ENCODE peak calls at places on chromosomes 12 and 14, in seven cellular contexts. One of them, this sample, is unnamed. For H3K4me1, the result is how much of the 10 kb centered on the place peaks cover.

GRCh38 chr12:10159280-10159679 is 12.7 kb downstream of the OLR1 start:
- DNase-seq in SK-N-SH: no peak
- DNase-seq in Peyer's patch: no peak
- DNase-seq in astrocyte: no peak
- DNase-seq in OCI-LY7: no peak
- DNase-seq in heart left ventricle: no peak
- DNase-seq in ovary: no peak
- DNase-seq in this sample: no peak

GRCh38 chr14:31263485-31264133 is 56.0 kb upstream of the HECTD1 start:
- DNase-seq in ovary: peak
- DNase-seq in astrocyte: peak
- DNase-seq in OCI-LY7: no peak
- DNase-seq in Peyer's patch: peak
- DNase-seq in heart left ventricle: no peak
- DNase-seq in SK-N-SH: no peak
- DNase-seq in this sample: no peak

GRCh38 chr14:33704486-33704885 is 246.4 kb downstream of the EGLN3 start:
- DNase-seq in heart left ventricle: no peak
- DNase-seq in Peyer's patch: no peak
- DNase-seq in SK-N-SH: no peak
- DNase-seq in astrocyte: no peak
- DNase-seq in ovary: no peak
- DNase-seq in OCI-LY7: no peak
- DNase-seq in this sample: no peak

GRCh38 chr14:79274641-79275366 is 936.5 kb downstream of the DIO2 start:
- DNase-seq in SK-N-SH: no peak
- DNase-seq in astrocyte: no peak
- DNase-seq in Peyer's patch: no peak
- DNase-seq in heart left ventricle: no peak
- DNase-seq in OCI-LY7: no peak
- DNase-seq in ovary: no peak
- DNase-seq in this sample: no peak

GRCh38 chr12:126389215-126389841 is 1324.1 kb downstream of the AACS start:
- DNase-seq in Peyer's patch: no peak
- DNase-seq in astrocyte: peak
- DNase-seq in heart left ventricle: no peak
- DNase-seq in SK-N-SH: no peak
- DNase-seq in OCI-LY7: no peak
- DNase-seq in ovary: no peak
- DNase-seq in this sample: no peak

GRCh38 chr12:54161481-54162437 is 27.0 kb downstream of the SMUG1 start:
- DNase-seq in heart left ventricle: no peak
- DNase-seq in astrocyte: no peak
- DNase-seq in ovary: no peak
- DNase-seq in SK-N-SH: no peak
- DNase-seq in Peyer's patch: no peak
- DNase-seq in OCI-LY7: no peak
- DNase-seq in this sample: no peak

GRCh38 chr14:38544766-38545165 is 288.9 kb upstream of the CLEC14A start:
- DNase-seq in Peyer's patch: no peak
- DNase-seq in ovary: no peak
- DNase-seq in heart left ventricle: no peak
- DNase-seq in OCI-LY7: no peak
- DNase-seq in astrocyte: no peak
- DNase-seq in SK-N-SH: no peak
- DNase-seq in this sample: no peak

GRCh38 chr12:91109148-91109564 is 2.1 kb downstream of the LUM start:
- DNase-seq in astrocyte: peak
- DNase-seq in OCI-LY7: peak
- DNase-seq in SK-N-SH: no peak
- DNase-seq in ovary: peak
- DNase-seq in Peyer's patch: peak
- DNase-seq in heart left ventricle: peak
- DNase-seq in this sample: no peak

GRCh38 chr12:14394317-14395058 is 29.0 kb downstream of the ATF7IP start:
- DNase-seq in astrocyte: peak
- DNase-seq in Peyer's patch: peak
- DNase-seq in ovary: no peak
- DNase-seq in SK-N-SH: peak
- DNase-seq in OCI-LY7: peak
- DNase-seq in heart left ventricle: no peak
- DNase-seq in this sample: peak

GRCh38 chr14:63499701-63500250 is 43.4 kb downstream of the PPP2R5E start:
- DNase-seq in heart left ventricle: no peak
- DNase-seq in astrocyte: peak
- DNase-seq in SK-N-SH: no peak
- DNase-seq in OCI-LY7: no peak
- DNase-seq in Peyer's patch: no peak
- DNase-seq in ovary: no peak
- DNase-seq in this sample: no peak

GRCh38 chr12:119780786-119781434 is 96.2 kb downstream of the CIT start:
- DNase-seq in SK-N-SH: peak
- DNase-seq in heart left ventricle: peak
- DNase-seq in ovary: peak
- DNase-seq in Peyer's patch: peak
- DNase-seq in OCI-LY7: no peak
- DNase-seq in astrocyte: peak
- DNase-seq in this sample: no peak

GRCh38 chr12:106115450-106115849 is 23.3 kb downstream of the NUAK1 start:
- DNase-seq in SK-N-SH: no peak
- DNase-seq in Peyer's patch: no peak
- DNase-seq in heart left ventricle: no peak
- DNase-seq in ovary: no peak
- DNase-seq in OCI-LY7: no peak
- DNase-seq in astrocyte: peak
- DNase-seq in this sample: no peak
- H3K4me1 ChIP-seq in SK-N-SH: under half
- H3K4me1 ChIP-seq in Peyer's patch: under half
- H3K4me1 ChIP-seq in heart left ventricle: half or more
- H3K4me1 ChIP-seq in ovary: under half
- H3K4me1 ChIP-seq in OCI-LY7: under half
- H3K4me1 ChIP-seq in astrocyte: under half
- H3K4me1 ChIP-seq in this sample: under half

DNA sequence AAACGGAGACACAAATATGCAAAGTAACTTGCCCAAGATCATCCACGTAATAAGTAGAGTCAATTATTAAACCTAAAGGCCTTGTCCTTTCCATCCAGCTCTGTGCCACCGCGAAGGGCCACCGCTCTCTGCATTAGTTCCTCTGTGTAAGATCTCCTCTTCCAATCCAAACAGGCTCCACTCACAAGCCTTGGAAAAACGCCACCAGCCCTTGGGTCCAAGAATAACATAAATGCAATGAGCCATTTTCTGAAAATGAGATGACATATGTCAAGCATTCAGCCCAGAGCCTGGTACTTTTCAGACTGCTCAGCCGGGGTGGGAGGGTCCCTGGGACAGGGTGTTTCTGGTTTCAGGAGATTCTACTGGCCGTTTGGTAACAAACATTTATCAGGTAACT is 30.0 kb downstream of the DGLUCY start:
- DNase-seq in OCI-LY7: no peak
- DNase-seq in SK-N-SH: no peak
- DNase-seq in ovary: no peak
- DNase-seq in Peyer's patch: no peak
- DNase-seq in astrocyte: no peak
- DNase-seq in heart left ventricle: peak
- DNase-seq in this sample: no peak
- H3K4me1 ChIP-seq in OCI-LY7: under half
- H3K4me1 ChIP-seq in SK-N-SH: under half
- H3K4me1 ChIP-seq in ovary: under half
- H3K4me1 ChIP-seq in Peyer's patch: under half
- H3K4me1 ChIP-seq in astrocyte: under half
- H3K4me1 ChIP-seq in heart left ventricle: half or more
- H3K4me1 ChIP-seq in this sample: under half

DNA sequence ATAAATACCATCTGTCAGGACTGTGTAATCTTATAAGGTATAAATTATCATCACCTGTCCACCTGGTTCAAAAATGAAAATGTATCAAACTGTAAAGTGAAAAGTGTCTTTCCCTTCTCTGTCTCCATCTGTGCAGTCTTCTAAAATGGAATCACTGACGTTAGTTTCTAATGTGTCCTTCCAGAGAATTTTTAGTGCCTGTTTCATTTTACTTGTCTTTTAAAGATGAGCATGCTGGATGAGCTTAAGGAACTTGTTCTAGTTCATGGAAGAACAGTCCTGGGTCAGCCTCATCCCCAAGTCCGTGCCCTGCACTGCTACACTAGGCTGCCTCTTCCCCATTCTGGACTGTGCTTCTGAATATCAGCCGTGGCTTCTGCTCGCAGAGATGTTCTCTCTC is 5.4 kb upstream of the NT5DC3 start:
- DNase-seq in OCI-LY7: no peak
- DNase-seq in Peyer's patch: no peak
- DNase-seq in heart left ventricle: no peak
- DNase-seq in SK-N-SH: no peak
- DNase-seq in astrocyte: no peak
- DNase-seq in ovary: no peak
- DNase-seq in this sample: no peak
- H3K4me1 ChIP-seq in OCI-LY7: under half
- H3K4me1 ChIP-seq in Peyer's patch: under half
- H3K4me1 ChIP-seq in heart left ventricle: under half
- H3K4me1 ChIP-seq in SK-N-SH: under half
- H3K4me1 ChIP-seq in astrocyte: under half
- H3K4me1 ChIP-seq in ovary: under half
- H3K4me1 ChIP-seq in this sample: under half

DNA sequence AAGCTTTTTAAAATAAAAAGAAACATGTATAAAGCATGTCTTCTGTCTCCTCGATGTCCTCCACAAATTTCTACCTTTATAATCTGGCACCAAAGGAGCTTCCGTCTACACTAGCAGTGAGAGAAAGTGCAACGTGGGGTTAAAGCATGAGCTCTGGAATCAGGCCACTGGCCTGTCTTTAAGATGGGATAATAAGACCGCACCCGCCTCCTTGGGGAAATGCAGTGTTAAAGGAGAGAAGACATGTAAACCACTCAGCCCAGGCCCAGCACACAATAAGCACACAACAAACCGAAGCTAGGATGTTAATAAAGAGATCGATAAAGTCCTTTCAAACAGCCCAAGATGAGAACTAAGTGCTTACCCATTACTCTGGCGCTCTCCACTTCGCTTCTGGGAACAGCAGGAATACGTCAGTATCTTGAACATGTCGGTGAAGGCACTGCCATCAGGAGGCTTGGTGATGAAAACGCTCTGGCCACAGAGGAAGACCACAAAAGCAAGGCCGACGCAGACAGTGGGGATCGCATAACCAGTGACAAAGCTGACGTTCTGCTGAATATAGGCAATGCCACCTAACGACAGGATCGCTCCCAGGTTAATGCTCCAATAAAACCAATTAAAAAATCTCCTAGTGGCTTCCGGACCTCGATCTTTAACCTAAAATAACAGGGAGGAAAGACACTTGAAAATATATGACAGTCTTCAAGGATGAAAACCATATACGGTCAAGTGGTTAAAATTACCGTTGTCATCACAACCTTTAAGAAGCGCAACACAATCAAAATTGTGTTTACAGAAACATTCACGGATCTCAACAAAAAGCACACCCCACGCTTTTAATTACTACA is 9.1 kb downstream of the SLC15A4 start:
- DNase-seq in OCI-LY7: no peak
- DNase-seq in SK-N-SH: no peak
- DNase-seq in Peyer's patch: no peak
- DNase-seq in heart left ventricle: no peak
- DNase-seq in ovary: no peak
- DNase-seq in astrocyte: no peak
- DNase-seq in this sample: no peak
- H3K4me1 ChIP-seq in OCI-LY7: half or more
- H3K4me1 ChIP-seq in SK-N-SH: under half
- H3K4me1 ChIP-seq in Peyer's patch: under half
- H3K4me1 ChIP-seq in heart left ventricle: half or more
- H3K4me1 ChIP-seq in ovary: under half
- H3K4me1 ChIP-seq in astrocyte: under half
- H3K4me1 ChIP-seq in this sample: under half

GRCh38 chr12:49671051-49671765 is 36.0 kb downstream of the FMNL3 start:
- DNase-seq in SK-N-SH: no peak
- DNase-seq in heart left ventricle: no peak
- DNase-seq in Peyer's patch: peak
- DNase-seq in ovary: peak
- DNase-seq in OCI-LY7: peak
- DNase-seq in astrocyte: no peak
- DNase-seq in this sample: peak
- H3K4me1 ChIP-seq in SK-N-SH: under half
- H3K4me1 ChIP-seq in heart left ventricle: half or more
- H3K4me1 ChIP-seq in Peyer's patch: half or more
- H3K4me1 ChIP-seq in ovary: under half
- H3K4me1 ChIP-seq in OCI-LY7: half or more
- H3K4me1 ChIP-seq in astrocyte: under half
- H3K4me1 ChIP-seq in this sample: half or more

GRCh38 chr14:99254391-99255009 is 17.5 kb downstream of the BCL11B start:
- DNase-seq in heart left ventricle: no peak
- DNase-seq in astrocyte: no peak
- DNase-seq in ovary: no peak
- DNase-seq in OCI-LY7: no peak
- DNase-seq in Peyer's patch: peak
- DNase-seq in SK-N-SH: no peak
- DNase-seq in this sample: no peak
- H3K4me1 ChIP-seq in heart left ventricle: under half
- H3K4me1 ChIP-seq in astrocyte: under half
- H3K4me1 ChIP-seq in ovary: under half
- H3K4me1 ChIP-seq in OCI-LY7: under half
- H3K4me1 ChIP-seq in Peyer's patch: under half
- H3K4me1 ChIP-seq in SK-N-SH: under half
- H3K4me1 ChIP-seq in this sample: half or more

GRCh38 chr14:95485222-95485819 is 31.1 kb downstream of the SYNE3 start:
- DNase-seq in heart left ventricle: no peak
- DNase-seq in ovary: no peak
- DNase-seq in OCI-LY7: no peak
- DNase-seq in Peyer's patch: no peak
- DNase-seq in astrocyte: no peak
- DNase-seq in SK-N-SH: no peak
- DNase-seq in this sample: no peak
- H3K4me1 ChIP-seq in heart left ventricle: half or more
- H3K4me1 ChIP-seq in ovary: under half
- H3K4me1 ChIP-seq in OCI-LY7: half or more
- H3K4me1 ChIP-seq in Peyer's patch: half or more
- H3K4me1 ChIP-seq in astrocyte: under half
- H3K4me1 ChIP-seq in SK-N-SH: under half
- H3K4me1 ChIP-seq in this sample: under half

GRCh38 chr12:124148481-124148880 is 146.4 kb upstream of the RFLNA start:
- DNase-seq in heart left ventricle: no peak
- DNase-seq in SK-N-SH: no peak
- DNase-seq in ovary: no peak
- DNase-seq in astrocyte: no peak
- DNase-seq in OCI-LY7: no peak
- DNase-seq in Peyer's patch: no peak
- DNase-seq in this sample: no peak
- H3K4me1 ChIP-seq in heart left ventricle: under half
- H3K4me1 ChIP-seq in SK-N-SH: under half
- H3K4me1 ChIP-seq in ovary: under half
- H3K4me1 ChIP-seq in astrocyte: under half
- H3K4me1 ChIP-seq in OCI-LY7: under half
- H3K4me1 ChIP-seq in Peyer's patch: under half
- H3K4me1 ChIP-seq in this sample: under half

DNA sequence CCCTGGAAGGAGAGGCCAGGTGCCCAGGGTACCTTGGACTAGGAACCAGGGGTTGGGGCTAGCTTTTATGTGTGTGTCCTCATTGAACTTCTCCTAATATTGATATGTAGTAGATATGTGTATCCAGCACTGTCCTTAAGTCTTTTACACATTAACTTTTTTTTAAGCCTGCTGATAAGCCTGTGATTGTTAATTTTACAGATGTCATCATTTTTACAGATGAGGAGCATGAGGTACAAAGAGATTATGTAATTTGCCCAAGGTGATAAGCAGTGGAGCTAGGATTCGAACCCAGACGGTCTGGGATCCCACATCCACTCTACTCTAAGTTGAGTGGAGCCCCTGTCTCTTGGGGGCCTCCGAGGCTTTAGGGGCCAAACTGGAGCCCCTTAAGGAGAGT is 10.2 kb upstream of the NR4A1 start:
- DNase-seq in Peyer's patch: no peak
- DNase-seq in SK-N-SH: no peak
- DNase-seq in ovary: no peak
- DNase-seq in astrocyte: no peak
- DNase-seq in OCI-LY7: no peak
- DNase-seq in heart left ventricle: no peak
- DNase-seq in this sample: no peak
- H3K4me1 ChIP-seq in Peyer's patch: under half
- H3K4me1 ChIP-seq in SK-N-SH: under half
- H3K4me1 ChIP-seq in ovary: under half
- H3K4me1 ChIP-seq in astrocyte: under half
- H3K4me1 ChIP-seq in OCI-LY7: half or more
- H3K4me1 ChIP-seq in heart left ventricle: half or more
- H3K4me1 ChIP-seq in this sample: under half

This sample was measured in CD4-positive, alpha-beta memory T cell.